ENCODE peak calls at places on chromosomes 4 and X, in ten cellular contexts. I is A549, M is adrenal gland, P is lower leg skin, F is tibial nerve, Z is prostate gland, O is H54, N is transverse colon, Y is gastrocnemius medialis, J is body of pancreas. X is an unnamed sample.

GRCh38 chrX:13064599-13065143 is 20.3 kb upstream of the FAM9C start:
- DNase-seq in J (peak), Z (peak), M (no peak), I (peak), P (no peak), N (no peak), F (no peak), Y (peak), O (no peak), X (no peak)

GRCh38 chrX:22922961-22923360 is 76.8 kb upstream of the DDX53 start:
- DNase-seq in P (no peak), O (no peak), Z (peak), F (no peak), N (no peak), Y (no peak), M (peak), I (no peak), J (peak), X (no peak)

GRCh38 chr4:122636697-122637096 is 15.8 kb upstream of the IL21 start:
- DNase-seq in M (no peak), I (no peak), Z (no peak), N (no peak), Y (no peak), P (no peak), J (no peak), O (no peak), F (no peak), X (no peak)

GRCh38 chr4:156723951-156724668 is 247.5 kb downstream of the PDGFC start:
- DNase-seq in M (no peak), J (no peak), N (peak), Y (no peak), P (no peak), O (no peak), F (no peak), Z (no peak), I (no peak), X (no peak)

GRCh38 chrX:10549280-10549679 is 71.1 kb downstream of the MID1 start:
- DNase-seq in I (no peak), N (peak), O (no peak), P (no peak), F (no peak), Z (peak), Y (no peak), M (no peak), J (no peak), X (no peak)

GRCh38 chr4:141134586-141134985 is 1.3 kb upstream of the RNF150 start:
- DNase-seq in M (no peak), F (no peak), Y (no peak), Z (no peak), I (no peak), O (no peak), P (no peak), N (no peak), J (no peak), X (no peak)

GRCh38 chr4:147723316-147723715 is 8.6 kb upstream of the ARHGAP10 start:
- DNase-seq in M (peak), N (no peak), Y (no peak), P (no peak), I (no peak), F (no peak), J (no peak), Z (no peak), O (no peak), X (no peak)

GRCh38 chr4:119725688-119726330 is 97.2 kb upstream of the PDE5A start:
- DNase-seq in I (no peak), O (no peak), M (no peak), Z (no peak), F (no peak), P (no peak), N (peak), Y (no peak), J (no peak), X (no peak)

GRCh38 chrX:28889691-28890090 is 302.4 kb downstream of the IL1RAPL1 start:
- DNase-seq in Y (no peak), F (no peak), J (no peak), Z (no peak), I (no peak), O (no peak), P (no peak), N (no peak), M (no peak), X (no peak)

GRCh38 chr4:121823505-121824170 is at the start of gene CCNA2:
- DNase-seq in M (peak), O (peak), J (peak), Y (peak), P (peak), N (peak), Z (peak), F (peak), I (peak), X (peak)

GRCh38 chrX:31500920-31501319 is 429.1 kb upstream of the FTHL17 start:
- DNase-seq in Y (no peak), Z (no peak), J (no peak), I (no peak), M (no peak), O (no peak), P (no peak), N (no peak), F (no peak), X (no peak)

GRCh38 chr4:82706349-82707000 is 92.1 kb downstream of the SCD5 start:
- DNase-seq in P (no peak), N (no peak), O (no peak), J (peak), I (no peak), Z (no peak), Y (no peak), F (no peak), M (peak), X (no peak)

GRCh38 chrX:153601511-153602110 is 2.7 kb upstream of the CCNQ start:
- DNase-seq in F (no peak), P (no peak), M (no peak), I (no peak), Z (no peak), N (no peak), O (no peak), J (no peak), Y (no peak), X (no peak)

GRCh38 chr4:120843840-120844527 is 78.5 kb downstream of the PRDM5 start:
- DNase-seq in N (peak), Y (no peak), F (no peak), O (peak), Z (no peak), I (no peak), J (peak), M (no peak), P (no peak), X (no peak)

GRCh38 chrX:103073442-103073841 is 9.5 kb upstream of the BEX1 start:
- DNase-seq in F (no peak), P (no peak), Y (no peak), J (no peak), I (no peak), Z (no peak), O (no peak), N (no peak), M (no peak), X (no peak)

GRCh38 chrX:53284684-53285447 is 3.5 kb upstream of the IQSEC2 start:
- DNase-seq in Z (peak), I (peak), Y (peak), P (peak), M (peak), N (peak), J (peak), F (peak), O (no peak), X (no peak)

GRCh38 chrX:20382518-20383291 is 116.0 kb upstream of the RPS6KA3 start:
- DNase-seq in F (no peak), Z (no peak), I (peak), N (no peak), Y (no peak), J (peak), O (no peak), M (no peak), P (no peak), X (no peak)

GRCh38 chrX:153580700-153581386 is 18.1 kb downstream of the CCNQ start:
- DNase-seq in F (no peak), J (no peak), Y (no peak), N (no peak), Z (no peak), O (no peak), P (no peak), M (no peak), I (no peak), X (no peak)

GRCh38 chrX:138875472-138875871 is 164.0 kb upstream of the FGF13 start:
- DNase-seq in Z (no peak), F (no peak), I (no peak), M (no peak), J (no peak), O (no peak), Y (no peak), N (no peak), P (no peak), X (no peak)

GRCh38 chr4:84503495-84504437 is 4.7 kb upstream of the NKX6-1 start:
- DNase-seq in Y (no peak), M (no peak), I (peak), F (no peak), N (no peak), O (peak), Z (peak), J (peak), P (no peak), X (no peak)

GRCh38 chr4:26857278-26858034 is 3.2 kb upstream of the STIM2 start:
- DNase-seq in O (peak), Y (peak), Z (peak), N (peak), F (peak), I (peak), M (peak), J (peak), P (peak), X (peak)

GRCh38 chr4:67700119-67700873 is 659 bp downstream of the UBA6 start:
- DNase-seq in F (no peak), I (no peak), Y (no peak), N (no peak), P (no peak), Z (no peak), J (no peak), O (no peak), M (no peak), X (no peak)

GRCh38 chr4:152363904-152364303 is 172.0 kb downstream of the FBXW7 start:
- DNase-seq in M (no peak), P (no peak), J (no peak), Y (no peak), I (no peak), N (no peak), Z (no peak), F (no peak), O (no peak), X (no peak)

GRCh38 chr4:10173039-10173753 is 56.6 kb upstream of the WDR1 start:
- DNase-seq in P (no peak), I (no peak), Y (peak), N (peak), Z (peak), J (peak), M (no peak), O (no peak), F (no peak), X (no peak)

GRCh38 chr4:182593864-182594263 is 323.3 kb downstream of the DCTD start:
- DNase-seq in Z (no peak), M (no peak), F (no peak), O (no peak), P (no peak), N (no peak), J (no peak), Y (no peak), I (no peak), X (no peak)

GRCh38 chrX:87516716-87517115 is 886 bp upstream of the KLHL4 start:
- DNase-seq in O (no peak), I (no peak), N (no peak), J (no peak), Y (no peak), M (no peak), P (no peak), Z (no peak), F (no peak), X (no peak)

GRCh38 chrX:114508836-114509235 is 75.0 kb upstream of the HTR2C start:
- DNase-seq in O (no peak), I (no peak), Z (no peak), Y (no peak), F (no peak), N (no peak), P (no peak), M (no peak), J (no peak), X (no peak)

GRCh38 chr4:184471872-184472539 is 2.3 kb downstream of the IRF2 start:
- DNase-seq in P (no peak), J (no peak), Z (peak), M (no peak), Y (no peak), N (peak), F (no peak), O (no peak), I (no peak), X (no peak)

GRCh38 chrX:24601858-24602257 is 45.3 kb downstream of the PCYT1B start:
- DNase-seq in M (no peak), Z (no peak), N (no peak), O (no peak), J (no peak), P (no peak), F (no peak), Y (no peak), I (no peak), X (no peak)

GRCh38 chr4:1246901-1247810 is 1.8 kb downstream of the CTBP1 start:
- DNase-seq in Y (no peak), I (no peak), O (no peak), M (peak), J (no peak), N (peak), Z (peak), F (no peak), P (peak), X (peak)

GRCh38 chr4:1249148-1249730 is 309 bp upstream of the CTBP1 start:
- DNase-seq in M (peak), Z (peak), N (peak), J (peak), Y (peak), I (peak), O (peak), P (peak), F (peak), X (peak)

GRCh38 chr4:1247811-1248261 is 1.1 kb downstream of the CTBP1 start:
- DNase-seq in M (no peak), I (no peak), J (no peak), Y (no peak), N (no peak), F (no peak), O (no peak), Z (peak), P (peak), X (peak)

GRCh38 chr4:1249731-1250526 is 999 bp upstream of the CTBP1 start:
- DNase-seq in P (peak), J (peak), Z (no peak), I (peak), Y (no peak), O (no peak), M (peak), N (peak), F (no peak), X (peak)

DNA sequence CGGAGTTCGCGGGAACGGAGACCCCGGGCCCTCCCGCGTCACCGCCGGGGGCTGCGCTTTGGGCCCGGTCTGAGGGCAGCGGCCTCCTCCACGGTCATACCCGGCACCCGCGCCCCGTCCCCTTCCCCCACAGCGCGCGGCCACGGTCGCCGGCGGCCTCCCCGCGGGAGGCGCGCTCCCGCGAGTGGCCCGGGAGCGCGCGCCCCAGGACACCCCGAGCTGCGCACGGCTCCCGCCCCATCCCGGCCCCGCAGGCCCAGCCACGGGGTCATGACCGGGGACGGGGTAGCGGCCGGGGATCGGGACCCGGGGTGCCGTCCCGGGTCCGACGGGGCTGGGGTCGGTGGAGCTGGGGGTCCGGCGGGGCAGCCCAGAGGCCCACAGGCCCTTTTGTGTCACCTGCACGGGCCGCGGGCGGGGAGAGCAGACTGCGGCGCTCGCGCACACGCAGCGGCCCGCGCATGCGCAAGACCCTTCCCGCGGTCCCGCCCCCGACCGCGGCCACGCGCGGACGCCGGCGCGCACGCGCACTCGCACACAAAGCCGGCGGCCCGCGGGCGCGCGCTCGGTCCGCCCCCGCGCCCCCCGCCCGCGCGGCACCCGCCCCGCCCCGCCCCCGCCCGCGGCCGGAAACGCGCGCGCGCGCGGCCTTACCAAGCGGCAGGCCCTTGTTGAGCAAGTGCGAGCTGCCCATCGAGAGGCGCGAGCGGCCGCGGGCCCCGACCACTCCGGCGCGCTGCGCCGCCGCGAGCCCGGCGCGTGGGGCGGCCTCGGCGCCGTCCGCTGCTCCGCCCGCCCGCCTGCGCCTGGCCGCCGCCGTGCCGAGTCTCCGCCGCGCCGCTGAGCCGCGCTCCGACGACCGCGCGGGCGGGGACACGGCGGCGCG is at the start of gene CTBP1:
- DNase-seq in Z (peak), P (peak), N (peak), O (peak), F (peak), Y (peak), I (peak), J (peak), M (peak), X (peak)
- TF ChIP-seq POLR2A in Z (peak), P (no peak), N (peak), O (peak), F (peak), Y (peak), I (peak), J (peak), M (peak), X (peak)

GRCh38 chr4:37799941-37800554 is 26.4 kb upstream of the PGM2 start:
- DNase-seq in F (no peak), M (no peak), O (no peak), Y (no peak), I (no peak), N (no peak), Z (no peak), J (no peak), P (no peak), X (no peak)

GRCh38 chr4:37805091-37805490 is 21.4 kb upstream of the PGM2 start:
- DNase-seq in P (no peak), N (no peak), F (no peak), O (no peak), M (no peak), I (no peak), Z (no peak), Y (no peak), J (no peak), X (no peak)

GRCh38 chr4:37798616-37799015 is 27.9 kb upstream of the PGM2 start:
- DNase-seq in N (no peak), F (no peak), Z (no peak), Y (no peak), P (no peak), O (no peak), I (no peak), M (no peak), J (no peak), X (no peak)

GRCh38 chr4:37802068-37802666 is 24.3 kb upstream of the PGM2 start:
- DNase-seq in I (peak), Y (no peak), F (no peak), M (peak), P (no peak), Z (peak), O (peak), N (peak), J (peak), X (no peak)

GRCh38 chr4:37803348-37803973 is 23.0 kb upstream of the PGM2 start:
- DNase-seq in O (no peak), P (no peak), J (peak), I (no peak), Z (no peak), M (no peak), F (no peak), Y (no peak), N (no peak), X (no peak)
- TF ChIP-seq POLR2A in O (no peak), P (no peak), J (no peak), I (no peak), Z (no peak), M (no peak), F (no peak), Y (no peak), N (no peak), X (no peak)

GRCh38 chr4:68864438-68865177 is 48.8 kb downstream of the UGT2B10 start:
- DNase-seq in O (no peak), P (no peak), Z (peak), N (peak), I (no peak), M (no peak), J (peak), F (no peak), Y (no peak), X (no peak)
- TF ChIP-seq POLR2A in O (no peak), P (no peak), Z (no peak), N (peak), I (no peak), M (no peak), J (no peak), F (no peak), Y (no peak), X (no peak)

GRCh38 chr4:165906272-165906671 is 33.2 kb downstream of the TLL1 start:
- DNase-seq in I (no peak), Z (no peak), N (no peak), P (no peak), M (no peak), O (no peak), J (no peak), Y (no peak), F (no peak), X (no peak)
- TF ChIP-seq POLR2A in I (no peak), Z (no peak), N (no peak), P (no peak), M (no peak), O (no peak), J (no peak), Y (no peak), F (no peak), X (no peak)

DNA sequence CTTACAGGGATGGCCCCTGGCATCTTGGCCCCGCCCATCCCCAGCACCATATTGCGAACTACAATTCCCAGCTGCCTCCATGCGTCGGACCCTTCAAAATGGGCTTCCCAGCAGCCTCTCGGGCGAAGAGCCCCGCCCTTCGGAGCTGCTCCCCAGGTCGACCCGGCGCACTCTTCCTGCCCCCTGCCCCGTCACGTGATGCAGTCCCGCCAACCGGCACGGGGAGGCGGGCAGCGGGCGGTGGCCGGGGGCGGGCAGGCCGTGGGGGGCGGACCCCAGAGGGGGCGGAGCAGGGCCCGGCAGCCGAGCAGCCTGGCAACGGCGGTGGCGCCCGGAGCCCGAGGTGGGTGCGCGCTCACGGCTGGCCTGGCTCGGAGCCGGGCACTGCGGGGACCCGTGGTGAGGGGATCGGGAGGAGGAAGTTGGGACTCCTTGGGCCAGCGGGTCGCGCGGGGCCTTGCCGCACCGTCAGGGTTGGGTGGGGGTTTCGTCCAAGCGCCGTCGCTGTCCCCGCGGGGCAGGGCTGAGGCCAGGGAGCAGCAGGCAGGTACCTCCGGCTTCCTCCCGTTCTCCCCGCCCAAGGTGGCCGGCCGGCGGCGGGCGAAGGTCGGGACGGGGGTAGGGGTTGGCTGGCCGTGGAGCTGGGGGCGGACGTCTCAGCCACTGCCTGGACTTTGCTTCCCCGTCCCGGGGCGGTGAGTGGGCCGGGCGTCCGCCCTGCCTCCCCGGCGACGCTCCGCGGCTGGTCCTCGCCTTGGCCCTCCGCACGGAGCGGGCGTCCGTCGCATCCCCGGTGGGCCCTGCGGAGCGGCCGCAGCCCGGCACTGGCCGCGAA is at the start of gene MTM1:
- DNase-seq in O (peak), I (peak), N (peak), M (peak), J (peak), Y (peak), P (peak), F (peak), Z (peak), X (peak)
- TF ChIP-seq POLR2A in O (peak), I (peak), N (peak), M (peak), J (peak), Y (peak), P (no peak), F (peak), Z (peak), X (peak)

X was measured in suprapubic skin.